ENCODE peak calls at places on chromosomes 16 and 17, in seven cellular contexts. W is left ventricle myocardium inferior; P is RWPE1; V is CD4-positive, CD25-positive, alpha-beta regulatory T cell; F is lower lobe of right lung; H is trophoblast cell; G is neuronal stem cell. D is an unnamed sample.

GRCh38 chr16:13262270-13263090 is 361.1 kb downstream of the SHISA9 start:
- DNase-seq in H (no peak), F (no peak), W (no peak), V (no peak), P (no peak), G (no peak), D (no peak)

GRCh38 chr16:51374346-51374745 is 223.3 kb upstream of the SALL1 start:
- DNase-seq in H (no peak), P (peak; percentile 39), F (no peak), W (no peak), V (no peak), G (no peak), D (no peak)

GRCh38 chr17:75776399-75777242 is 8.0 kb upstream of the UNK start:
- DNase-seq in G (no peak), F (no peak), P (no peak), H (peak; percentile 38), W (no peak), V (no peak), D (no peak)

GRCh38 chr17:31487648-31488263 is 96.3 kb downstream of the RAB11FIP4 start:
- DNase-seq in H (peak; percentile 95), F (peak; percentile 98), V (peak; percentile 94), G (peak; percentile 79), P (peak; percentile 99), W (peak; percentile 85), D (peak; percentile 58)

GRCh38 chr17:37742762-37743611 is 1.9 kb downstream of the HNF1B start:
- DNase-seq in F (no peak), W (no peak), G (peak; percentile 29), H (no peak), V (no peak), P (no peak), D (no peak)

GRCh38 chr16:22313876-22314470 is 16.8 kb downstream of the POLR3E start:
- DNase-seq in H (no peak), P (no peak), W (no peak), G (no peak), F (no peak), V (no peak), D (no peak)

GRCh38 chr17:76816590-76817135 is 51.5 kb upstream of the MGAT5B start:
- DNase-seq in F (no peak), P (peak; percentile 50), V (peak; percentile 26), W (peak; percentile 22), G (peak; percentile 39), H (peak; percentile 40), D (no peak)

GRCh38 chr17:66629762-66630161 is 205.2 kb upstream of the CACNG5 start:
- DNase-seq in H (no peak), G (no peak), F (no peak), P (no peak), W (no peak), V (no peak), D (no peak)

GRCh38 chr16:22624038-22624656 is 113.5 kb downstream of the NPIPB5 start:
- DNase-seq in H (no peak), V (no peak), G (no peak), P (no peak), W (no peak), F (no peak), D (no peak)

GRCh38 chr16:57619133-57619605 is 9.3 kb upstream of the ADGRG1 start:
- DNase-seq in G (no peak), V (no peak), F (no peak), P (no peak), H (no peak), W (no peak), D (no peak)

GRCh38 chr16:8989099-8989878 is 25.6 kb upstream of the USP7 start:
- DNase-seq in F (no peak), H (no peak), G (no peak), W (no peak), P (no peak), V (no peak), D (no peak)

GRCh38 chr17:40873801-40874200 is 6.8 kb upstream of the KRT12 start:
- DNase-seq in W (no peak), V (no peak), F (no peak), P (no peak), H (no peak), G (no peak), D (no peak)

GRCh38 chr17:1008008-1008761 is 11.3 kb downstream of the TIMM22 start:
- DNase-seq in G (no peak), H (no peak), V (no peak), W (peak; percentile 62), P (no peak), F (no peak), D (no peak)

GRCh38 chr16:11263737-11264136 is 5.4 kb downstream of the TNP2 start:
- DNase-seq in F (no peak), V (no peak), H (no peak), P (no peak), G (no peak), W (no peak), D (no peak)

GRCh38 chr17:79983456-79983855 is 52.2 kb downstream of the TBC1D16 start:
- DNase-seq in G (no peak), V (no peak), W (no peak), P (no peak), F (peak; percentile 59), H (no peak), D (no peak)

GRCh38 chr17:28579526-28579925 is 2.8 kb upstream of the ALDOC start:
- DNase-seq in P (no peak), V (no peak), G (no peak), H (no peak), W (no peak), F (no peak), D (no peak)

GRCh38 chr17:55273579-55274370 is 9.0 kb downstream of the HLF start:
- DNase-seq in G (no peak), W (peak; percentile 74), F (peak; percentile 86), H (no peak), P (peak; percentile 39), V (no peak), D (peak; percentile 67)

GRCh38 chr17:4232168-4232813 is 31.5 kb downstream of the ANKFY1 start:
- DNase-seq in H (no peak), F (no peak), V (no peak), G (no peak), P (peak; percentile 52), W (no peak), D (no peak)

GRCh38 chr17:65533056-65533745 is 28.2 kb downstream of the AXIN2 start:
- DNase-seq in G (no peak), P (no peak), V (no peak), W (no peak), F (no peak), H (no peak), D (no peak)

GRCh38 chr16:6611535-6611934 is 721.1 kb upstream of the RBFOX1 start:
- DNase-seq in G (no peak), V (no peak), P (no peak), H (no peak), F (no peak), W (no peak), D (no peak)

GRCh38 chr16:65285128-65286120 is 163.6 kb upstream of the CDH11 start:
- DNase-seq in V (no peak), G (no peak), W (peak; percentile 32), P (no peak), F (no peak), H (no peak), D (no peak)

DNA sequence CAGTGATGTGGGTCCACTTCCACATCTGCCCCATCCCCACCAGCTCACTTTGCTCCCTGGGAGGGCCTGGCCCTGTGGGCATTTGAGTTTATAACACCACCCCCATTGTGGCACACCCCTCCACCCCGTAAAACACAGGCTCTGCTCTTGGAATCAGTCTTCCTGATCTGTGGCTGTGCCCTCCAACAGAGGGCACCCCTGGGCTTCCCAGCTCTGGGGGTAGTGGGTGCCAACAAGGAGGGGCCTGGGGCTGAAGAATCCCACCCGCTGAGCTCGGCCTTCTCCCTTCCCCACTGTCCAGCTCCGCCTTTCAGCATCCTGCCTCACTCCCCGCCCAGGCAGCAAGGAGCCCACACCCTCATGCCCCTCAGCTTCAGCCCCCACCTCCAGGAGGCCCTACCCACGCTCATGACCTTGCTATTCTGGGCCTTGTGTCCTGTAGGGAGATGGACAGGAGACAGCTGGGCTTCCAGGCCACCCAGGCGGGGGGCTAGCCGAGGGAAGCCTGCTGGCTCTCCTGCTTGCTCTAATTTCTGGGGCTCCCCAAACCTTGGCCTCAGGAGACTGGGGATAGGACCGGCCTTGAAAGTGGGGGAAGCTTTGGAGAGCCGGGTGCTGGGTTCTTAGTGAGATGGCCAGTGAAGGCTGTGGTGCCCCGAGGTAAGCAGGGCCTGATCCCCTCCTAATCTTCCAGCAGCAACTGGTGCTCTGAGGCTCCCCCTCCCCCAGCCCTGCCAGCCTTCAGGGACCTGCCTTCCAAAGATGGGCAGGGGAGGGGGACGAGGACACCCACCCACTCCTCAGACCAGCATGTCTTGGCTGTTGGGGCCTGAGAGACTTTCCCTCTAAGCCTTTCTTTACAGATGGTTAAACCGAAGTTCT is 2.9 kb upstream of the ATP2A1 start:
- DNase-seq in F (no peak), V (no peak), H (no peak), G (no peak), W (no peak), P (no peak), D (no peak)
- H3K27ac ChIP-seq in F (no peak overlapping the region), V (no peak overlapping the region), H (no peak overlapping the region), G (no peak overlapping the region), W (no peak overlapping the region), P (peak overlapping the region; percentile 64), D (no peak overlapping the region)

DNA sequence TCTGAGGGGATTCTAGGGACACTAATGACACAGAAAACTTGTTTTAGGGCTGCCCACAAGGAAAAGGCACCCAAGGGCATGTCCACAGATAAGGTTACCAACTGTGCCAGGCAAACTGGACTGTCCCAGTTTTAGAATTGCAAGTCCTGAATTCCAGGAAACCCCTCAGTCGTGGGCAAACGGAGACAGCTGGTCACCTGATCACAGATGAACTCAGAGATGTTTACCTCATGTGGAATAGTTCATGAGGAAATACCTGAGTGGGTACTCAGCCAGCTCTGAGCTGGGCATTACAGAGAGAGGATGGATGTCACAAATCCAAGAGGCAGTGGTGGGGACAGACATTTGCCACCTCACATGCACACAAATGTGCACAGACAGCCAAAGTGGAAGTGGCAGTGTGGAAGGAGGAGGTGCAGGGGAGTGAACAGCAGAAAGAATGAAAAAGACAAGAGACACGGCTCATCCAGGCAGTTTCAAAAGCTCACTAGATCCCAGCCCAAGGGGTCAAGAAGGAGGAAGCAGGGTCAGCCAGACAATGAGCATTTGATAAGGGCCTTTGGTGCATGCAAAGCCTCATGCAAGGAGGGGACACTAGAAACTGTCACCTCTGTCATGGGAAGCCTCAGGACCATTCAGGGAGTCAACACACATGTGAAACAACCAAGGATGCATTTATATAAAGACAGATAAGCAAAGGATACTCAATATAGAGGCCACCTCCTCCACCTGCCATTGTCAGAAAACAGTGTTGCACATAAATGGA is 24.8 kb downstream of the TTLL6 start:
- DNase-seq in P (no peak), H (no peak), V (no peak), F (no peak), W (no peak), G (no peak), D (no peak)
- H3K27ac ChIP-seq in P (no peak overlapping the region), H (no peak overlapping the region), V (no peak overlapping the region), F (no peak overlapping the region), W (no peak overlapping the region), G (no peak overlapping the region), D (no peak overlapping the region)

GRCh38 chr17:68497885-68498319 is 14.3 kb upstream of the PRKAR1A start:
- DNase-seq in F (peak; percentile 54), G (no peak), H (no peak), V (no peak), W (no peak), P (no peak), D (no peak)
- H3K27ac ChIP-seq in F (peak overlapping the region; percentile 75), G (no peak overlapping the region), H (no peak overlapping the region), V (no peak overlapping the region), W (peak overlapping the region; percentile 69), P (no peak overlapping the region), D (no peak overlapping the region)

DNA sequence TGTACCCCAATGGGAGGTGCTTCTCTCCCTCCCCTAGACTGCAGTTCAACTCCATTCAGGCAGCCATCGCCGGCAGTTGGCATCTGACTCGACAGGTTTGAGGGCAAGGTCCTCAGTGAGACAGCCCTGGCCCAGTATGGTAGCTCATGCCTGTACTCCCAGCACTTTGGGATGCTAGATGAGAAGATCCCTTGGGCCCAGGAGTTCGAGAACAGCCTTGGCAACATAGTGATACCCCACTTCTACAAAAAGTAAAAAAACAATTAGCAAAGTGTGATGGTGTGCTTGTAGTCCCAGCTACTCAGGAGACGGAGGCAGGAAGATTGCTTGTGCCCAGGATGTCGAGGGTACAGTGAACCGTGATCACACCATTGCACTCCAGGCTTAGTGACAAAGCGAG is 12.1 kb downstream of the VPS35L start:
- DNase-seq in P (no peak), F (no peak), W (no peak), H (no peak), G (no peak), V (no peak), D (no peak)
- H3K27ac ChIP-seq in P (no peak overlapping the region), F (no peak overlapping the region), W (no peak overlapping the region), H (no peak overlapping the region), G (no peak overlapping the region), V (no peak overlapping the region), D (no peak overlapping the region)

D was measured in caudate nucleus.